ENCODE peak calls at places on chromosomes 4 and X, in six cellular contexts. One of them, this sample, is unnamed.
A peak's percentile ranks its signal among the peaks of the same experiment; 100 is the strongest.

GRCh38 chrX:64580605-64581004 is 185.4 kb upstream of the MTMR8 start:
- DNase-seq in trophoblast cell: no peak
- DNase-seq in neuronal stem cell: no peak
- DNase-seq in IMR-90: no peak
- DNase-seq in mesenchymal stem cell: no peak
- DNase-seq in H1: no peak
- DNase-seq in this sample: peak; percentile 48

GRCh38 chr4:100695039-100695654 is 177.3 kb upstream of the EMCN start:
- DNase-seq in trophoblast cell: no peak
- DNase-seq in neuronal stem cell: no peak
- DNase-seq in IMR-90: no peak
- DNase-seq in mesenchymal stem cell: no peak
- DNase-seq in H1: no peak
- DNase-seq in this sample: no peak

GRCh38 chrX:110211340-110211739 is 106.5 kb downstream of the AMMECR1 start:
- DNase-seq in trophoblast cell: no peak
- DNase-seq in neuronal stem cell: no peak
- DNase-seq in IMR-90: no peak
- DNase-seq in mesenchymal stem cell: no peak
- DNase-seq in H1: no peak
- DNase-seq in this sample: no peak

GRCh38 chr4:14168919-14169318 is 541.4 kb upstream of the BOD1L1 start:
- DNase-seq in trophoblast cell: no peak
- DNase-seq in neuronal stem cell: no peak
- DNase-seq in IMR-90: peak; percentile 91
- DNase-seq in mesenchymal stem cell: peak; percentile 82
- DNase-seq in H1: no peak
- DNase-seq in this sample: no peak

GRCh38 chr4:153573881-153574807 is 108.0 kb downstream of the TMEM131L start:
- DNase-seq in trophoblast cell: peak; percentile 3
- DNase-seq in neuronal stem cell: no peak
- DNase-seq in IMR-90: peak; percentile 88
- DNase-seq in mesenchymal stem cell: peak; percentile 52
- DNase-seq in H1: no peak
- DNase-seq in this sample: peak; percentile 39

GRCh38 chr4:5959221-5959982 is 58.8 kb downstream of the C4orf50 start:
- DNase-seq in trophoblast cell: no peak
- DNase-seq in neuronal stem cell: no peak
- DNase-seq in IMR-90: no peak
- DNase-seq in mesenchymal stem cell: no peak
- DNase-seq in H1: no peak
- DNase-seq in this sample: no peak

GRCh38 chr4:54027311-54027710 is 37.1 kb downstream of the CHIC2 start:
- DNase-seq in trophoblast cell: no peak
- DNase-seq in neuronal stem cell: no peak
- DNase-seq in IMR-90: no peak
- DNase-seq in mesenchymal stem cell: no peak
- DNase-seq in H1: no peak
- DNase-seq in this sample: no peak

GRCh38 chrX:68332156-68332823 is 101.0 kb downstream of the OPHN1 start:
- DNase-seq in trophoblast cell: no peak
- DNase-seq in neuronal stem cell: no peak
- DNase-seq in IMR-90: no peak
- DNase-seq in mesenchymal stem cell: no peak
- DNase-seq in H1: no peak
- DNase-seq in this sample: no peak

GRCh38 chr4:14726441-14727405 is 275.6 kb upstream of the CPEB2 start:
- DNase-seq in trophoblast cell: peak; percentile 24
- DNase-seq in neuronal stem cell: no peak
- DNase-seq in IMR-90: peak; percentile 35
- DNase-seq in mesenchymal stem cell: no peak
- DNase-seq in H1: no peak
- DNase-seq in this sample: peak; percentile 44

GRCh38 chrX:95884196-95884595 is 800.4 kb upstream of the DIAPH2 start:
- DNase-seq in trophoblast cell: no peak
- DNase-seq in neuronal stem cell: no peak
- DNase-seq in IMR-90: no peak
- DNase-seq in mesenchymal stem cell: no peak
- DNase-seq in H1: no peak
- DNase-seq in this sample: no peak

GRCh38 chr4:182354867-182355266 is 111.7 kb downstream of the TENM3 start:
- DNase-seq in trophoblast cell: no peak
- DNase-seq in neuronal stem cell: no peak
- DNase-seq in IMR-90: peak; percentile 16
- DNase-seq in mesenchymal stem cell: no peak
- DNase-seq in H1: no peak
- DNase-seq in this sample: no peak

GRCh38 chrX:866441-866990 is 235.9 kb downstream of the SHOX start:
- DNase-seq in trophoblast cell: no peak
- DNase-seq in neuronal stem cell: no peak
- DNase-seq in IMR-90: no peak
- DNase-seq in mesenchymal stem cell: no peak
- DNase-seq in H1: peak; percentile 40
- DNase-seq in this sample: no peak

GRCh38 chrX:868248-868647 is 237.7 kb downstream of the SHOX start:
- DNase-seq in trophoblast cell: no peak
- DNase-seq in neuronal stem cell: no peak
- DNase-seq in IMR-90: no peak
- DNase-seq in mesenchymal stem cell: no peak
- DNase-seq in H1: no peak
- DNase-seq in this sample: no peak

GRCh38 chrX:861335-861890 is 230.8 kb downstream of the SHOX start:
- DNase-seq in trophoblast cell: no peak
- DNase-seq in neuronal stem cell: no peak
- DNase-seq in IMR-90: no peak
- DNase-seq in mesenchymal stem cell: no peak
- DNase-seq in H1: peak; percentile 29
- DNase-seq in this sample: no peak

DNA sequence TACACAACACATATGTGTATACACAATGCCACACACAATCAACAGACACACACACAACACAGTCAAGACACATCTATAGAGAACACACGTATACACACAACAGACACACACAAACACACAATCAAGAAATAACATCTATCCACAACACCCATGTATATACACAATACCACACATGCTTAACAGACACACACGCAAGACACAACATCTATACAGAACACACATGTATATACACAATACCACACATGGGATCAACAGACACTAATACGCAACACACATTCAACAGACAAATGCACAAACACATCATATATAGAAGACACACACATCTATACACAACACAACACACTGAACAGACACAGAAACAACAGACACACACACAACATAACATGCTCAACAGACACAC is 234.8 kb downstream of the SHOX start:
- DNase-seq in trophoblast cell: no peak
- DNase-seq in neuronal stem cell: no peak
- DNase-seq in IMR-90: no peak
- DNase-seq in mesenchymal stem cell: no peak
- DNase-seq in H1: no peak
- DNase-seq in this sample: no peak
- H2AK5ac ChIP-seq in trophoblast cell: no peak overlapping the region
- H2AK5ac ChIP-seq in neuronal stem cell: no peak overlapping the region
- H2AK5ac ChIP-seq in IMR-90: no peak overlapping the region
- H2AK5ac ChIP-seq in mesenchymal stem cell: no peak overlapping the region
- H2AK5ac ChIP-seq in H1: peak overlapping the region; percentile 32
- H2AK5ac ChIP-seq in this sample: no peak overlapping the region

GRCh38 chr4:91427171-91427570 is 876.6 kb upstream of the GRID2 start:
- DNase-seq in trophoblast cell: peak; percentile 13
- DNase-seq in neuronal stem cell: no peak
- DNase-seq in IMR-90: no peak
- DNase-seq in mesenchymal stem cell: no peak
- DNase-seq in H1: no peak
- DNase-seq in this sample: no peak
- H3K36me3 ChIP-seq in trophoblast cell: no peaks in the 10 kb centered on the region
- H3K36me3 ChIP-seq in neuronal stem cell: no peaks in the 10 kb centered on the region
- H3K36me3 ChIP-seq in IMR-90: no peaks in the 10 kb centered on the region
- H3K36me3 ChIP-seq in mesenchymal stem cell: no peaks in the 10 kb centered on the region
- H3K36me3 ChIP-seq in H1: no peaks in the 10 kb centered on the region
- H3K36me3 ChIP-seq in this sample: no peaks in the 10 kb centered on the region

GRCh38 chr4:184413227-184414064 is 60.9 kb downstream of the IRF2 start:
- DNase-seq in trophoblast cell: no peak
- DNase-seq in neuronal stem cell: no peak
- DNase-seq in IMR-90: no peak
- DNase-seq in mesenchymal stem cell: no peak
- DNase-seq in H1: no peak
- DNase-seq in this sample: no peak
- H3K27ac ChIP-seq in trophoblast cell: no peak overlapping the region
- H3K27ac ChIP-seq in neuronal stem cell: no peak overlapping the region
- H3K27ac ChIP-seq in IMR-90: no peak overlapping the region
- H3K27ac ChIP-seq in mesenchymal stem cell: no peak overlapping the region
- H3K27ac ChIP-seq in H1: no peak overlapping the region
- H3K27ac ChIP-seq in this sample: no peak overlapping the region

GRCh38 chr4:11037637-11038036 is 353.1 kb upstream of the CLNK start:
- DNase-seq in trophoblast cell: no peak
- DNase-seq in neuronal stem cell: no peak
- DNase-seq in IMR-90: no peak
- DNase-seq in mesenchymal stem cell: no peak
- DNase-seq in H1: no peak
- DNase-seq in this sample: no peak
- H2AK5ac ChIP-seq in trophoblast cell: no peak overlapping the region
- H2AK5ac ChIP-seq in neuronal stem cell: no peak overlapping the region
- H2AK5ac ChIP-seq in IMR-90: no peak overlapping the region
- H2AK5ac ChIP-seq in mesenchymal stem cell: no peak overlapping the region
- H2AK5ac ChIP-seq in H1: no peak overlapping the region
- H2AK5ac ChIP-seq in this sample: no peak overlapping the region

DNA sequence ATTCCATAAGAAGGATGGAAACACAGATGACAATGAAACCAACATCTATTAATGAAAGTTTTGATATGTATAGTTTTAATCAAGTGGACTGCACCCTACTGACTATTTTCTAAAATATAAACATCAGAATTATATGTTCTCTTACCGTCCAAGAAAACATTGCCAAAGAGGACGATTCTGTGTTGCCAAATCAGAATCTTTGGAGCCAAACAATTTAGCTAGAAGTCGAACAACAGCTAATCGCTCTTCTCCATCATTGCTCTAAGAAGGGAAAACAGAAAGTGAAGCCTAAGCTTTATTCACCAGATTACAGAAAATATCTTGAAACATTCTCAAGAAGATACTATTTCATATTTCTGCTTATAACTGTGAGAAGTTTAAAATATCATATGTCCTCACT is 64.2 kb downstream of the PDS5A start:
- DNase-seq in trophoblast cell: no peak
- DNase-seq in neuronal stem cell: no peak
- DNase-seq in IMR-90: no peak
- DNase-seq in mesenchymal stem cell: no peak
- DNase-seq in H1: no peak
- DNase-seq in this sample: no peak
- H3K36me3 ChIP-seq in trophoblast cell: peaks cover 28% of the 10 kb centered on the region
- H3K36me3 ChIP-seq in neuronal stem cell: peaks cover 98% of the 10 kb centered on the region
- H3K36me3 ChIP-seq in IMR-90: peaks cover 26% of the 10 kb centered on the region
- H3K36me3 ChIP-seq in mesenchymal stem cell: peaks cover 17% of the 10 kb centered on the region
- H3K36me3 ChIP-seq in H1: peaks cover 48% of the 10 kb centered on the region
- H3K36me3 ChIP-seq in this sample: peaks cover 1% of the 10 kb centered on the region

DNA sequence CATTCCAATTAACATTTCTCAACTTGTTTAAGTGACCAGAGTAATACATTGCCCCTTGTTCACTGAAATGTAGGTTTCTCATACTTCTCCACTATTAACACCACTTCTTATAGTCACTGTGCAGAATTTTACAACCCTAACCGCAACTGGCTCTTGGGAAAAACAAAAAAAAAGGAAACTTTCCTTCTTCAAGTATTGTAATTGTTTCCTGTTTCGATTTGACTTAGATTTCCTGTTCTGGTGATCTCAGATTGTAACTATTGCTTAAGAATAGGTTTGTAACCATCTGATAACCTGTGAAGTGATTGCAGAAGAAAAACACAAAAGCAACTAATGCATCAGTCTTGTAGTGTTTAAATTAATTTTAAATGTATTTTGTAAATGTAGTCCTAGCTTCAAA is 594.7 kb upstream of the GALNT7 start:
- DNase-seq in trophoblast cell: no peak
- DNase-seq in neuronal stem cell: no peak
- DNase-seq in IMR-90: no peak
- DNase-seq in mesenchymal stem cell: peak; percentile 60
- DNase-seq in H1: no peak
- DNase-seq in this sample: no peak
- H3K27ac ChIP-seq in trophoblast cell: no peak overlapping the region
- H3K27ac ChIP-seq in neuronal stem cell: no peak overlapping the region
- H3K27ac ChIP-seq in IMR-90: no peak overlapping the region
- H3K27ac ChIP-seq in mesenchymal stem cell: no peak overlapping the region
- H3K27ac ChIP-seq in H1: no peak overlapping the region
- H3K27ac ChIP-seq in this sample: no peak overlapping the region

GRCh38 chr4:130029442-130029841 is 933.5 kb downstream of the C4orf33 start:
- DNase-seq in trophoblast cell: no peak
- DNase-seq in neuronal stem cell: no peak
- DNase-seq in IMR-90: no peak
- DNase-seq in mesenchymal stem cell: no peak
- DNase-seq in H1: no peak
- DNase-seq in this sample: peak; percentile 87
- H2AK5ac ChIP-seq in trophoblast cell: no peak overlapping the region
- H2AK5ac ChIP-seq in neuronal stem cell: no peak overlapping the region
- H2AK5ac ChIP-seq in IMR-90: no peak overlapping the region
- H2AK5ac ChIP-seq in mesenchymal stem cell: no peak overlapping the region
- H2AK5ac ChIP-seq in H1: peak overlapping the region; percentile 75
- H2AK5ac ChIP-seq in this sample: no peak overlapping the region

DNA sequence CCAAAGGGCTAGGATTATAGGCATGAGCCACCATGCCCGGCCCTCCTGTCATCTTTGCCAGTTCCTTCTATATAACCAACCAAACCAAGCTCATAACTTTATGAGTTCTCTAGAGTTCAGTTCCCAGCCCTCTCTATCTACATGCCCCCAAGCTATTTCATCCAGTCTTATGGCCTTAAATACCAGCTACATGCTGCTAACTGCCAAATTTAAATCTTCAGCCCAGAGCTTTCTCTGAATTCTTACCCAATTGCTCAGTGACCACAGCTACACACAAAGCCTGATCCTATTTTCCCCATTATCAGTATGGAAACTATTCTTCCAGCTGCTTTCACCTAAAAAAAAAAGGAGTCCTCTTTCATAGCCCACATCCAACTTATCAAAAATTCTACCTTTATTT is 23.1 kb downstream of the TMEM184C start:
- DNase-seq in trophoblast cell: no peak
- DNase-seq in neuronal stem cell: no peak
- DNase-seq in IMR-90: peak; percentile 59
- DNase-seq in mesenchymal stem cell: no peak
- DNase-seq in H1: no peak
- DNase-seq in this sample: no peak
- H3K36me3 ChIP-seq in trophoblast cell: no peaks in the 10 kb centered on the region
- H3K36me3 ChIP-seq in neuronal stem cell: peaks cover 75% of the 10 kb centered on the region
- H3K36me3 ChIP-seq in IMR-90: peaks cover 7% of the 10 kb centered on the region
- H3K36me3 ChIP-seq in mesenchymal stem cell: peaks cover 4% of the 10 kb centered on the region
- H3K36me3 ChIP-seq in H1: peaks cover 19% of the 10 kb centered on the region
- H3K36me3 ChIP-seq in this sample: no peaks in the 10 kb centered on the region